ENCODE peak calls at places on chromosomes 13 and 19, in four cellular contexts. E is fibroblast of the aortic adventitia, X is astrocyte, T is GM06990. G is an unnamed sample.

GRCh38 chr13:90908792-90909191 is 438.7 kb upstream of the MIR17HG start:
- DNase-seq in E (no peak), X (no peak), T (no peak), G (no peak)

GRCh38 chr13:30864352-30865130 is 41.5 kb upstream of the MEDAG start:
- DNase-seq in X (peak; percentile 99), E (peak; percentile 96), T (no peak), G (no peak)

GRCh38 chr13:32316476-32316875 is 1.2 kb downstream of the BRCA2 start:
- DNase-seq in X (no peak), E (no peak), T (no peak), G (no peak)

GRCh38 chr19:51926784-51927741 is at the start of gene ZNF613:
- DNase-seq in X (peak; percentile 94), T (peak; percentile 84), E (peak; percentile 95), G (peak; percentile 87)

GRCh38 chr13:32600891-32601290 is 14.6 kb downstream of the PDS5B start:
- DNase-seq in T (no peak), X (no peak), E (no peak), G (no peak)

GRCh38 chr13:98144501-98145350 is 1.8 kb downstream of the FARP1 start:
- DNase-seq in X (peak; percentile 46), T (no peak), E (peak; percentile 45), G (no peak)

GRCh38 chr13:78657699-78658629 is 991 bp downstream of the OBI1 start:
- DNase-seq in X (no peak), T (no peak), E (peak; percentile 16), G (peak; percentile 24)

GRCh38 chr19:48183356-48183755 is 12.9 kb downstream of the ZSWIM9 start:
- DNase-seq in X (no peak), T (no peak), E (no peak), G (no peak)

GRCh38 chr13:111006508-111007031 is 91.7 kb upstream of the ANKRD10 start:
- DNase-seq in T (no peak), X (peak; percentile 93), E (peak; percentile 93), G (no peak)

GRCh38 chr19:27774827-27775226 is 1438.1 kb downstream of the UQCRFS1 start:
- DNase-seq in E (no peak), X (no peak), T (no peak), G (no peak)

GRCh38 chr13:101590479-101590878 is 138.0 kb downstream of the ITGBL1 start:
- DNase-seq in T (no peak), E (no peak), X (no peak), G (no peak)

GRCh38 chr19:49383598-49383997 is 4.5 kb upstream of the KASH5 start:
- DNase-seq in X (no peak), T (no peak), E (no peak), G (no peak)

GRCh38 chr19:53942001-53942786 is 20.5 kb upstream of the CACNG8 start:
- DNase-seq in T (peak; percentile 28), E (no peak), X (no peak), G (no peak)

GRCh38 chr13:72437458-72437857 is 290.0 kb downstream of the MZT1 start:
- DNase-seq in X (peak; percentile 83), T (no peak), E (peak; percentile 1), G (no peak)

GRCh38 chr13:51520524-51520923 is 63.7 kb upstream of the WDFY2 start:
- DNase-seq in E (peak; percentile 77), T (no peak), X (peak; percentile 47), G (no peak)

GRCh38 chr19:17338440-17339078 is 1.2 kb downstream of the GTPBP3 start:
- DNase-seq in E (no peak), X (no peak), T (no peak), G (no peak)

GRCh38 chr13:75263741-75264407 is 218.1 kb downstream of the TBC1D4 start:
- DNase-seq in E (peak; percentile 19), T (no peak), X (peak; percentile 73), G (no peak)

GRCh38 chr19:38062959-38063786 is 156.2 kb downstream of the SIPA1L3 start:
- DNase-seq in T (no peak), E (no peak), X (peak; percentile 31), G (no peak)

GRCh38 chr19:29645911-29646310 is 19.4 kb upstream of the PLEKHF1 start:
- DNase-seq in T (no peak), E (peak; percentile 92), X (peak; percentile 61), G (no peak)

GRCh38 chr13:43363156-43363918 is 340.0 kb downstream of the DNAJC15 start:
- DNase-seq in T (no peak), X (peak; percentile 77), E (peak; percentile 88), G (no peak)

GRCh38 chr13:66618702-66619101 is 611.4 kb downstream of the PCDH9 start:
- DNase-seq in X (peak; percentile 46), E (peak; percentile 64), T (no peak), G (peak; percentile 17)

GRCh38 chr19:18438331-18439024 is 545 bp upstream of the ISYNA1 start:
- DNase-seq in E (peak; percentile 46), T (no peak), X (no peak), G (no peak)

GRCh38 chr13:20390526-20391175 is 135.0 kb downstream of the CRYL1 start:
- DNase-seq in X (no peak), E (no peak), T (no peak), G (peak; percentile 27)

GRCh38 chr19:18379803-18380747 is 5.9 kb upstream of the GDF15 start:
- DNase-seq in T (no peak), E (peak; percentile 97), X (peak; percentile 89), G (no peak)

GRCh38 chr19:50555447-50556235 is 12.6 kb downstream of the LRRC4B start:
- DNase-seq in T (no peak), X (no peak), E (no peak), G (no peak)

GRCh38 chr13:19171563-19171962 is 10.1 kb downstream of the TUBA3C start:
- DNase-seq in T (no peak), E (no peak), X (no peak), G (no peak)

GRCh38 chr19:4256563-4256962 is 9.7 kb downstream of the YJU2 start:
- DNase-seq in X (no peak), T (no peak), E (no peak), G (no peak)
- TF ChIP-seq CTCF in X (no peak), T (peak; percentile 32), E (no peak), G (no peak)

GRCh38 chr19:35143231-35143715 is at the start of gene FXYD7:
- DNase-seq in E (no peak), T (no peak), X (no peak), G (no peak)
- TF ChIP-seq CTCF in E (no peak), T (no peak), X (no peak), G (no peak)

DNA sequence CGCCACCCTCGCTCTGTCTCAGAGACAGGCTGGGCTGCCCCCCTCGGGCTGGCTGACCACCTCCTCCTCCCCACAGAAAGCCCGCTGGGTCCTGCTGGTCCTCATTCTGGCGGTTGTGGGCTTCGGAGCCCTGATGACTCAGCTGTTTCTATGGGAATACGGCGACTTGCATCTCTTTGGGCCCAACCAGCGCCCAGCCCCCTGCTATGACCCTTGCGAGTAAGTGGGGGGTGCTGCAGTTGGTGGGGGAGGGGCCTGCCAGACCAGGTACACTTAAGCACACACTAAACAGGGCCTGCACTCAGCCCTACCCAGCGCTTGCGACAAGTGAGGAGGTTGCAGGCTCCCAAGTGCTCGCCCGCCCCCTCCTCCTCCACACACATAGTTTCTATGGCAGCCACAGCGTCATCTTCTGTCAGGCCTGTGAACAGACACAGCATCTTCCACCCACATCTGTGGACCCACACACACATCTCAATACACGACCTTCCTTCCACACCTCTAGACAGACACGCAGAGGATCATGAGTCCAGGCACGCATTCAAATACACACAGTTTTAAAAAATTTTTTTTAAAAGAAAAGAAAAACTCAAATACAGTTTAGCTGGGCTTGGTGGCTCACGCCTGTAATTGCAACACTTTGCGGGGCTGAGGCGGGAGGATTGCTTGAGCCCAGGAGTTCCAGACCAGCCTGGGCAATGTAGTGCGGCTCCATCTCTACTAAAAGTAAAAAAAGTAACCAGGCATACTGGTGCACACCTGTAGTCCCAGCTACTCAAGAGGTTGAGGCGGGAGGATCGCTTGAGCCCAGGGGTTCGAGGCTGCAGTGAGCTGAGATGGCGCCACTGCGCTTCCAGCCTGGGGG is 18.4 kb downstream of the PLD3 start:
- DNase-seq in X (peak; percentile 48), E (no peak), T (no peak), G (no peak)
- TF ChIP-seq CTCF in X (no peak), E (no peak), T (no peak), G (no peak)

GRCh38 chr19:1592023-1592754 is 476 bp downstream of the MBD3 start:
- DNase-seq in X (peak; percentile 73), E (peak; percentile 86), T (peak; percentile 94), G (peak; percentile 99)

GRCh38 chr19:1592755-1593628 is at the start of gene MBD3:
- DNase-seq in E (peak; percentile 92), X (peak; percentile 70), T (peak; percentile 92), G (peak; percentile 99)

GRCh38 chr19:1591421-1592022 is 1.1 kb downstream of the MBD3 start:
- DNase-seq in T (peak; percentile 28), E (no peak), X (no peak), G (no peak)

GRCh38 chr19:1587872-1588271 is 4.8 kb downstream of the MBD3 start:
- DNase-seq in E (no peak), X (no peak), T (no peak), G (no peak)

DNA sequence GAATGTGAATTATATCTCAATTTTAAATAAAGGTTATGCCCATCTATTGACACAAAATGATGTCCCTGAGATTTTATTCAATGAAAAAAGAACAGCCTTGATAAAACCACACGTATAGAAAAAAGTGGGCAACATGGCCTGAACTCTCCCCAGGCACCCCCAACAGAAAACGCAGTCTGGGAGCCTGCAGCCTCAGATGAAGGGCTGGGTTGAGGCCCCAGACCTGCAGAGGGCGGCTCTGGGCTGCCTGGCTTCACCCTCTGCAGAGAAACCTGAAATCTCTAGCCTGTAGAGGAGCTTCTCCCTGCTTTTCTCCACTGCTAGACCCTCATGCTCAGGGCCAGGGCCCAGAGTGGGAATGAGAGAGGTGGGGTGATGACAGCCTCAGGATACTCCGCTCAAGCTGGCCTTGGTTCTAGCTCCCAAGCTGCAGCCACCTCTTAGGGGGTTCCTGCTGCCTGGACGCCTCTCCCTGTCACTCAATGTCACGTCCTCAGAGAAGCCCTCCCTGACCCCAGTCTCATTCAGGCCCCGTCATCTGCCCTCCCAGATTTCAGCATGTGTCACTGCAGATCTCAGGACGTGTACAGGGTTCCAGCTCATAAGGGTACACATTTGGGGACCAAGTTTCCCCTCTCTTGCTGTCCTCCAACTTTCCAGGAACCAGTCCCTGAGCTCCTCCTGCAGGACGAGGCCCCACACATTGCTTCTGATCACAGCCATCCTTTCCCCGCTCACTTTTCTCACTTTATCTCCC is 1.8 kb downstream of the MBD3 start:
- DNase-seq in T (peak; percentile 43), X (no peak), E (no peak), G (peak; percentile 79)
- TF ChIP-seq CTCF in T (peak; percentile 67), X (no peak), E (peak; percentile 47), G (peak; percentile 52)